ENCODE peak calls at places on chromosomes 1 and 21, in eight cellular contexts. I is IMR-90; N is foreskin fibroblast; P is mesothelial cell of epicardium; T is stimulated activated CD4-positive, alpha-beta T cell treated with anti-CD3 and anti-CD28 coated beads, Interleukin-1b, Interleukin-23, amount 100 ng/mL, for 1 hour; Y is activated CD4-positive, alpha-beta T cell treated with anti-CD3 and anti-CD28 coated beads, Interleukin-2, amount 50 U/mL, for 1 hour; D is Right ventricle myocardium inferior; B is prostate gland. Q is an unnamed sample.

GRCh38 chr1:37915484-37916093 is 31.3 kb downstream of the INPP5B start:
- DNase-seq in N (no peak), P (no peak), B (no peak), D (no peak), I (no peak), T (no peak), Y (no peak), Q (no peak)

GRCh38 chr1:52970149-52970548 is 43.1 kb downstream of the SCP2 start:
- DNase-seq in D (no peak), T (no peak), B (no peak), Y (no peak), P (no peak), I (peak), N (peak), Q (no peak)

GRCh38 chr1:24946861-24947658 is 17.0 kb upstream of the RUNX3 start:
- DNase-seq in P (no peak), N (no peak), D (no peak), Y (no peak), B (no peak), I (peak), T (no peak), Q (no peak)

GRCh38 chr1:180267211-180267561 is 37.1 kb downstream of the LHX4 start:
- DNase-seq in Y (no peak), T (no peak), I (no peak), B (no peak), N (no peak), P (no peak), D (no peak), Q (no peak)

GRCh38 chr1:208997726-208998312 is 585.7 kb upstream of the CAMK1G start:
- DNase-seq in P (no peak), Y (no peak), D (no peak), B (no peak), I (no peak), N (peak), T (no peak), Q (no peak)

GRCh38 chr1:119372493-119373086 is 4.0 kb downstream of the HAO2 start:
- DNase-seq in I (no peak), Y (no peak), P (no peak), D (no peak), T (no peak), B (peak), N (no peak), Q (no peak)

GRCh38 chr1:178653091-178653490 is 72.0 kb upstream of the RALGPS2 start:
- DNase-seq in P (no peak), N (peak), I (peak), T (no peak), B (no peak), Y (no peak), D (no peak), Q (no peak)

GRCh38 chr1:183632087-183632486 is 3.5 kb downstream of the ARPC5 start:
- DNase-seq in B (no peak), N (peak), Y (no peak), P (no peak), I (peak), T (no peak), D (no peak), Q (no peak)

GRCh38 chr1:117633423-117633822 is 27.6 kb downstream of the TENT5C start:
- DNase-seq in N (no peak), T (no peak), Y (no peak), I (no peak), D (no peak), B (no peak), P (no peak), Q (no peak)

GRCh38 chr1:49160677-49161076 is 384.0 kb upstream of the BEND5 start:
- DNase-seq in D (no peak), N (no peak), I (no peak), Y (no peak), B (no peak), T (no peak), P (no peak), Q (no peak)

GRCh38 chr1:236354330-236355147 is 39.5 kb upstream of the EDARADD start:
- DNase-seq in Y (no peak), N (no peak), D (no peak), B (no peak), P (no peak), T (no peak), I (no peak), Q (no peak)

GRCh38 chr1:107683198-107683657 is 281.8 kb downstream of the VAV3 start:
- DNase-seq in B (peak), T (no peak), D (no peak), Y (no peak), P (no peak), N (no peak), I (no peak), Q (no peak)

GRCh38 chr1:62423580-62424242 is 13.1 kb upstream of the USP1 start:
- DNase-seq in T (no peak), P (no peak), I (no peak), B (no peak), Y (no peak), D (no peak), N (no peak), Q (no peak)

GRCh38 chr1:89670168-89670567 is 37.2 kb downstream of the LRRC8C start:
- DNase-seq in P (no peak), N (no peak), D (no peak), Y (no peak), B (no peak), I (no peak), T (no peak), Q (no peak)

GRCh38 chr1:22711591-22712501 is 1.2 kb downstream of the EPHB2 start:
- DNase-seq in I (peak), P (no peak), B (no peak), D (no peak), N (no peak), Y (no peak), T (no peak), Q (no peak)

GRCh38 chr1:3983181-3983580 is 83.1 kb upstream of the C1orf174 start:
- DNase-seq in T (no peak), N (no peak), Y (no peak), B (no peak), I (no peak), D (no peak), P (no peak), Q (no peak)

GRCh38 chr21:42975886-42976608 is 1.7 kb downstream of the PKNOX1 start:
- DNase-seq in Y (no peak), T (no peak), P (no peak), I (no peak), N (no peak), B (no peak), D (no peak), Q (no peak)